ENCODE peak calls at places on chromosomes 3 and 15, in four cellular contexts. G, N, Q and W are unnamed samples.

GRCh38 chr3:160112481-160112880 is 112.7 kb upstream of the C3orf80 start:
- DNase-seq in G (no peak), N (no peak), Q (no peak), W (no peak)

GRCh38 chr15:22786868-22787698 is 639 bp downstream of the NIPA1 start:
- DNase-seq in Q (peak), N (peak), G (no peak), W (peak)

GRCh38 chr3:8937064-8938020 is 25.9 kb downstream of the RAD18 start:
- DNase-seq in N (no peak), G (no peak), Q (no peak), W (no peak)

GRCh38 chr15:48945386-48945785 is 18.3 kb downstream of the SHC4 start:
- DNase-seq in N (no peak), G (no peak), Q (no peak), W (no peak)

GRCh38 chr3:45180051-45180450 is 33.9 kb upstream of the CDCP1 start:
- DNase-seq in G (no peak), Q (no peak), N (no peak), W (no peak)

GRCh38 chr3:27559381-27559780 is 75.2 kb upstream of the SLC4A7 start:
- DNase-seq in Q (no peak), N (no peak), G (no peak), W (no peak)

GRCh38 chr15:85515212-85515611 is 134.8 kb downstream of the AKAP13 start:
- DNase-seq in N (no peak), Q (no peak), G (no peak), W (no peak)

GRCh38 chr3:127628788-127629456 is at the start of gene PODXL2:
- DNase-seq in Q (peak), G (no peak), N (peak), W (peak)

GRCh38 chr3:52796411-52796810 is 1.8 kb downstream of the ITIH3 start:
- DNase-seq in N (no peak), G (no peak), Q (no peak), W (no peak)

GRCh38 chr3:195226900-195227447 is 44.0 kb downstream of the XXYLT1 start:
- DNase-seq in Q (peak), G (peak), N (no peak), W (peak)

GRCh38 chr3:126551066-126551838 is 7.5 kb downstream of the C3orf22 start:
- DNase-seq in Q (peak), G (peak), N (peak), W (no peak)

GRCh38 chr3:105173972-105174371 is 192.7 kb upstream of the ALCAM start:
- DNase-seq in Q (no peak), G (no peak), N (no peak), W (no peak)

GRCh38 chr3:119239421-119239820 is 1.3 kb downstream of the B4GALT4 start:
- DNase-seq in N (no peak), G (no peak), Q (no peak), W (no peak)

GRCh38 chr3:166190360-166190759 is 353.1 kb upstream of the BCHE start:
- DNase-seq in Q (no peak), G (no peak), N (no peak), W (no peak)

GRCh38 chr15:64024172-64025050 is 21.9 kb downstream of the DAPK2 start:
- DNase-seq in G (no peak), N (no peak), Q (no peak), W (no peak)

DNA sequence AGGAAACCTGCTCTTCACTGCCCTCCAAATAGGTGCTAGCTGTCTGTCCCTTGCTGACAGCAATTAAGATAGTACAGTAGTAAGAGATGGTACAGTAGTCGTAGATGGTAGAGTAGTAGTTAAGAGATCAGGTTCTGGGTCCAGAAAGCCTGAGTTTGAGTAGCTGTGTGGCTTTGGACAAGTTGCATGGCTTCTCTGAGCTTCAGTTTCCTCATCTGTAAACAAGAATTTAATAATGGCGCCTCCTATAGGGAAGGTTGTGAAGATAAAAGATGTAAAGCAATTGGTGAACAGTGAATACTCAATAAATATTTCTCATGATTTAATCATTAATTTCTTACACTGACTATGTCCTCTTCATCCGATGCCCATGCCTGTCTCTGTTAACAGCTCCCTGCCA is 86.9 kb upstream of the BCL6 start:
- DNase-seq in N (no peak), G (no peak), Q (no peak), W (no peak)
- TF ChIP-seq CTCF in N (no peak), G (no peak), Q (no peak), W (no peak)

DNA sequence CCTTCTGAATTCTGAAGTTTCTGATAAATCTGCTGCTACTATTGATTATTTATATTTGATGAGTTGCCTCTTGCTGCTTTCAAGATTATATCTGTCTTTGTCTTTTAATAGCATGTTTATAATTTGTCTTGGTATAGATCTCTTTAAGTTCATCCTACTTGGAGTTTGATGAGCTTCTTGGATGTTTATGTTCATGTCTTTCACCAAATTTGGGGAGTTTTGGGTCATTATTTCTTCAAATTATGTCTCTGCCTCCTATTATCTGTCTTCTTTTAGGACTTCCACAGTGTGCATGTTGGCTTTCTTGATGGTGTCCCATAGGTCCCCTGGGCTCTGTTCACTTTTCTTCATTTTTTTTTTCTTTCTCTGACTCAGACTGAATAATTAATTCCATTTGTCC is 32.3 kb upstream of the EDEM1 start:
- DNase-seq in G (no peak), Q (no peak), N (no peak), W (no peak)
- TF ChIP-seq CTCF in G (no peak), Q (no peak), N (no peak), W (no peak)

GRCh38 chr3:10119376-10119775 is 3.9 kb downstream of the BRK1 start:
- DNase-seq in N (no peak), G (no peak), Q (no peak), W (no peak)

GRCh38 chr3:10116928-10117327 is 1.5 kb downstream of the BRK1 start:
- DNase-seq in G (no peak), N (no peak), Q (no peak), W (no peak)

GRCh38 chr3:10115326-10116137 is at the start of gene BRK1:
- DNase-seq in Q (peak), G (peak), N (peak), W (peak)

GRCh38 chr3:10121064-10121463 is 5.6 kb downstream of the BRK1 start:
- DNase-seq in Q (no peak), N (no peak), G (no peak), W (no peak)

GRCh38 chr3:10116138-10116460 is 624 bp downstream of the BRK1 start:
- DNase-seq in N (peak), G (no peak), Q (peak), W (no peak)
- TF ChIP-seq CTCF in N (no peak), G (no peak), Q (no peak), W (no peak)

GRCh38 chr15:57086857-57087427 is 168.5 kb downstream of the TCF12 start:
- DNase-seq in G (no peak), N (no peak), Q (no peak), W (no peak)
- TF ChIP-seq CTCF in G (no peak), N (no peak), Q (no peak), W (no peak)

GRCh38 chr15:31179683-31180082 is 78.2 kb upstream of the TRPM1 start:
- DNase-seq in G (no peak), Q (no peak), N (no peak), W (no peak)
- TF ChIP-seq CTCF in G (no peak), Q (no peak), N (peak), W (no peak)

DNA sequence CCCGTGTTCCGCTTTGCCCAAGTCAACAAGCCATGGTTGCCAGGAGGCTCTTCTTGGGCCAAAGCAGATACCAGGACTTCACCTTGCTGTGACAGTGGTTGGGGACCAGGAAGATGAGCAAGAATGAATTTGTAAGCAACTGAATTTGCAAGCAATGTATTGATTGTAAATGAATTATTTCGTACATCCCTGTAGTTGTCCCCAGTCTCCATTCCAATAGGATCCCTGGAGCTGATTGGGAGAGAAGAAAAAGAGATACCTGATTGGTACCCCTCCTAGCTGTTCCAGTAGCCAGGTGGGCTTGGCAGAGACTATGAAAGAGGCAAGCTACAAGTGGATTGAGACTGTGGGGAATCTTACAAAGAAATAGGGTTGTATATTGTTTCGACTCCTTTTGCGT is 130.9 kb downstream of the FNDC3B start:
- DNase-seq in G (no peak), N (no peak), Q (no peak), W (no peak)
- TF ChIP-seq CTCF in G (no peak), N (no peak), Q (no peak), W (no peak)

DNA sequence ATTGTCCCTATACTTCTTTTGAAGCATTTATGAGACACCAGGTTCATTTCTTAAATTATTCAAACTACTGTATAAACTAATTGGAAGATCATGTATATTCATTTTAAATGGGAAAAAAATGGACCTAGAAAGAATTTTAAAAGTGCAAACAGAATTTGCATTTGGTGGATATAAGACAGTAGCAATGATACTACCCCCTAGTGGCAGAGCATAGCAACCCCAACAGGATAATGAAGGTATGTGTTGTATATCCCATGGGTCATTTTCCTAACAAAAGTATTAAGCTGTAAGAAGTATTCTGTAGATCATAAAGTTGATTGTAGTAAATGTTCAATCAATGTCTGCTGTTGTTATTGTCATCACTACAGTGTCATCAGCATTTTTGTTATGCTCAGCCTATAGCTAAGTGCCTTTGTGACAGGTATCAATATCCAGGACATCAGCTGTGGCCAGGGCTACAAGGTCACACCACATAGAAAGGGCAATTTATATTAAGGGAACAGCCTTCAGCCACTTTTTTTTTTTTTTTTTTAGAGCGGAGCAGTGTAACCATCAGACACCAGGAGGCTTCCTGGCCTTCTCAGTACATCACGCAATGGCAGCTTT is 175.8 kb downstream of the FOXB1 start:
- DNase-seq in Q (no peak), G (no peak), N (peak), W (peak)
- TF ChIP-seq CTCF in Q (peak), G (peak), N (peak), W (peak)

GRCh38 chr3:186132487-186132886 is 23.6 kb upstream of the ETV5 start:
- DNase-seq in Q (no peak), G (no peak), N (no peak), W (no peak)

GRCh38 chr3:186137051-186137685 is 28.3 kb upstream of the ETV5 start:
- DNase-seq in G (no peak), Q (no peak), N (peak), W (no peak)

GRCh38 chr3:186129206-186129605 is 20.3 kb upstream of the ETV5 start:
- DNase-seq in Q (no peak), N (no peak), G (no peak), W (no peak)

GRCh38 chr3:186138272-186138981 is 29.5 kb upstream of the ETV5 start:
- DNase-seq in Q (no peak), G (no peak), N (no peak), W (no peak)

DNA sequence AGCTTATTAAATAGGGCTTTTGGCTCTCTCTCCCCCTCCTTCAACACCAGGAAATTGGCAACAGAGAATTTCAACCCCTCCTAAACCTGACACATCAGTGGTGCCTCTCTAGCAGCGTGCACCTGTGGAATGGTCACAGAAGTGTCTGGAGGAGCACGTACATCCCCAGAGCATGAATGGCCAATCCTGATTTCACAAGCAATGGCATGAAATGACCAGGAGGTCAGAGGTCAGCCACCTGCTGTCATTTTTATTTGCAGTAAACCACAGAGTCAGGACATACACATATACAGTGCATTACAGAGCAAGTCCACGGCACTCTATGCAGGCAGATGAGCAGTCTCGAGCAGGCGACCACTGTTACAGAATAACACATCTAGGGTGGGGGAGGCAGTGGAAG is 25.1 kb upstream of the ETV5 start:
- DNase-seq in N (no peak), Q (no peak), G (no peak), W (no peak)
- TF ChIP-seq CTCF in N (no peak), Q (no peak), G (no peak), W (no peak)